ENCODE peak calls at places on chromosomes 7 and 10, in eight cellular contexts. One of them, this sample, is unnamed.

GRCh38 chr7:125118444-125118843 is 188.8 kb upstream of the POT1 start:
- DNase-seq in SK-MEL-5: no peak
- DNase-seq in AG09309: no peak
- DNase-seq in brain pericyte: no peak
- DNase-seq in BJ: no peak
- DNase-seq in OCI-LY7: no peak
- DNase-seq in H9: peak; percentile 28
- DNase-seq in kidney glomerular epithelial cell: no peak
- DNase-seq in this sample: peak; percentile 45

GRCh38 chr10:27799046-27799445 is 53.4 kb upstream of the MKX start:
- DNase-seq in kidney glomerular epithelial cell: no peak
- DNase-seq in AG09309: no peak
- DNase-seq in SK-MEL-5: no peak
- DNase-seq in BJ: no peak
- DNase-seq in OCI-LY7: no peak
- DNase-seq in brain pericyte: no peak
- DNase-seq in H9: no peak
- DNase-seq in this sample: no peak

GRCh38 chr7:34838329-34838728 is 180.3 kb downstream of the NPSR1 start:
- DNase-seq in AG09309: no peak
- DNase-seq in kidney glomerular epithelial cell: no peak
- DNase-seq in brain pericyte: no peak
- DNase-seq in OCI-LY7: no peak
- DNase-seq in BJ: no peak
- DNase-seq in SK-MEL-5: no peak
- DNase-seq in H9: no peak
- DNase-seq in this sample: peak; percentile 59

GRCh38 chr10:6347391-6347951 is 144.7 kb downstream of the PFKFB3 start:
- DNase-seq in BJ: no peak
- DNase-seq in brain pericyte: no peak
- DNase-seq in AG09309: peak; percentile 2
- DNase-seq in OCI-LY7: peak; percentile 75
- DNase-seq in SK-MEL-5: no peak
- DNase-seq in kidney glomerular epithelial cell: no peak
- DNase-seq in H9: no peak
- DNase-seq in this sample: peak; percentile 46

GRCh38 chr7:50803359-50804337 is 21.0 kb upstream of the GRB10 start:
- DNase-seq in H9: no peak
- DNase-seq in OCI-LY7: no peak
- DNase-seq in SK-MEL-5: no peak
- DNase-seq in brain pericyte: no peak
- DNase-seq in BJ: no peak
- DNase-seq in kidney glomerular epithelial cell: peak; percentile 27
- DNase-seq in AG09309: no peak
- DNase-seq in this sample: no peak

GRCh38 chr7:147605326-147605725 is 985.2 kb upstream of the C7orf33 start:
- DNase-seq in brain pericyte: no peak
- DNase-seq in OCI-LY7: no peak
- DNase-seq in AG09309: no peak
- DNase-seq in BJ: no peak
- DNase-seq in H9: no peak
- DNase-seq in kidney glomerular epithelial cell: no peak
- DNase-seq in SK-MEL-5: no peak
- DNase-seq in this sample: peak; percentile 65

GRCh38 chr7:136133491-136133990 is 156.4 kb upstream of the MTPN start:
- DNase-seq in OCI-LY7: no peak
- DNase-seq in brain pericyte: peak; percentile 31
- DNase-seq in BJ: no peak
- DNase-seq in AG09309: no peak
- DNase-seq in H9: no peak
- DNase-seq in SK-MEL-5: peak; percentile 39
- DNase-seq in kidney glomerular epithelial cell: peak; percentile 67
- DNase-seq in this sample: no peak

GRCh38 chr10:23702977-23703414 is 264.1 kb downstream of the OTUD1 start:
- DNase-seq in OCI-LY7: peak; percentile 72
- DNase-seq in BJ: no peak
- DNase-seq in H9: peak; percentile 90
- DNase-seq in kidney glomerular epithelial cell: peak; percentile 65
- DNase-seq in brain pericyte: no peak
- DNase-seq in AG09309: peak; percentile 23
- DNase-seq in SK-MEL-5: peak; percentile 74
- DNase-seq in this sample: peak; percentile 92

GRCh38 chr7:68246189-68246633 is 1249.6 kb downstream of the TYW1 start:
- DNase-seq in kidney glomerular epithelial cell: peak; percentile 88
- DNase-seq in AG09309: no peak
- DNase-seq in SK-MEL-5: no peak
- DNase-seq in H9: peak; percentile 94
- DNase-seq in OCI-LY7: no peak
- DNase-seq in BJ: no peak
- DNase-seq in brain pericyte: no peak
- DNase-seq in this sample: peak; percentile 98

GRCh38 chr7:134709197-134709596 is 62.5 kb downstream of the BPGM start:
- DNase-seq in H9: no peak
- DNase-seq in OCI-LY7: no peak
- DNase-seq in brain pericyte: no peak
- DNase-seq in kidney glomerular epithelial cell: no peak
- DNase-seq in BJ: no peak
- DNase-seq in AG09309: no peak
- DNase-seq in SK-MEL-5: no peak
- DNase-seq in this sample: no peak

GRCh38 chr10:964321-964987 is 23.8 kb upstream of the GTPBP4 start:
- DNase-seq in SK-MEL-5: no peak
- DNase-seq in H9: no peak
- DNase-seq in AG09309: no peak
- DNase-seq in OCI-LY7: no peak
- DNase-seq in brain pericyte: no peak
- DNase-seq in BJ: no peak
- DNase-seq in kidney glomerular epithelial cell: no peak
- DNase-seq in this sample: no peak

GRCh38 chr7:155597753-155598140 is 46.7 kb upstream of the RBM33 start:
- DNase-seq in BJ: no peak
- DNase-seq in brain pericyte: no peak
- DNase-seq in kidney glomerular epithelial cell: peak; percentile 61
- DNase-seq in AG09309: no peak
- DNase-seq in OCI-LY7: no peak
- DNase-seq in H9: no peak
- DNase-seq in SK-MEL-5: no peak
- DNase-seq in this sample: no peak